ENCODE peak calls at places on chromosomes 16 and 17, in eight cellular contexts. D, P, H, Q, G, X, E and M are unnamed samples.

GRCh38 chr16:74275031-74275636 is 21.5 kb upstream of the PSMD7 start:
- DNase-seq in P (peak), Q (peak), X (no peak), G (no peak), H (no peak), D (no peak), E (no peak), M (no peak)

GRCh38 chr16:26987631-26988030 is 79.1 kb upstream of the C16orf82 start:
- DNase-seq in G (no peak), P (no peak), D (no peak), X (peak), E (no peak), H (peak), Q (no peak), M (no peak)

GRCh38 chr17:48045270-48046001 is 2.7 kb upstream of the NFE2L1 start:
- DNase-seq in P (peak), X (no peak), D (no peak), E (no peak), H (no peak), G (peak), Q (no peak), M (no peak)

GRCh38 chr17:81398170-81398854 is 3.1 kb downstream of the BAHCC1 start:
- DNase-seq in D (no peak), X (peak), E (no peak), P (peak), G (peak), H (peak), Q (peak), M (no peak)

GRCh38 chr17:55852734-55853133 is 101.9 kb downstream of the PCTP start:
- DNase-seq in H (no peak), D (no peak), X (no peak), P (peak), G (no peak), Q (no peak), E (no peak), M (no peak)

GRCh38 chr16:593807-594206 is 3.9 kb downstream of the RAB40C start:
- DNase-seq in G (no peak), H (no peak), X (no peak), E (no peak), P (no peak), Q (no peak), D (no peak), M (no peak)

GRCh38 chr16:35410438-35410837 is 1951.0 kb downstream of the TP53TG3F start:
- DNase-seq in Q (no peak), H (no peak), D (no peak), X (no peak), G (no peak), P (no peak), E (no peak), M (no peak)

GRCh38 chr17:17959520-17960361 is 12.5 kb downstream of the TOM1L2 start:
- DNase-seq in H (no peak), D (no peak), Q (peak), P (no peak), E (no peak), G (no peak), X (no peak), M (no peak)

GRCh38 chr17:74968361-74968780 is 4.2 kb downstream of the HID1 start:
- DNase-seq in X (peak), D (peak), Q (no peak), H (peak), G (no peak), E (no peak), P (no peak), M (no peak)

GRCh38 chr17:40303009-40303657 is 5.8 kb upstream of the RARA start:
- DNase-seq in P (peak), D (peak), E (no peak), Q (peak), G (no peak), H (peak), X (peak), M (peak)

GRCh38 chr17:7882629-7883028 is 6.0 kb upstream of the CHD3 start:
- DNase-seq in E (no peak), D (no peak), H (no peak), P (no peak), X (peak), G (no peak), Q (no peak), M (no peak)

GRCh38 chr16:29154676-29155121 is 169.8 kb downstream of the LAT start:
- DNase-seq in X (no peak), P (no peak), Q (no peak), E (no peak), G (peak), H (no peak), D (no peak), M (no peak)

GRCh38 chr16:85126731-85127662 is 14.7 kb upstream of the CIBAR2 start:
- DNase-seq in G (no peak), X (no peak), D (no peak), H (no peak), P (no peak), Q (no peak), E (no peak), M (peak)

GRCh38 chr17:44557653-44558285 is 485 bp downstream of the FZD2 start:
- DNase-seq in Q (peak), X (peak), H (peak), G (peak), P (peak), D (peak), E (no peak), M (peak)

GRCh38 chr16:48511071-48511540 is 98.9 kb downstream of the N4BP1 start:
- DNase-seq in E (no peak), P (no peak), X (peak), Q (no peak), D (no peak), G (no peak), H (no peak), M (no peak)

GRCh38 chr16:4293822-4294457 is 21.1 kb upstream of the TFAP4 start:
- DNase-seq in H (no peak), D (peak), X (no peak), E (no peak), Q (peak), P (no peak), G (peak), M (peak)

GRCh38 chr16:68357521-68357922 is 46.7 kb downstream of the PRMT7 start:
- DNase-seq in E (no peak), H (no peak), Q (no peak), D (no peak), G (no peak), X (no peak), P (no peak), M (no peak)

GRCh38 chr17:57404073-57404472 is 147.8 kb downstream of the MSI2 start:
- DNase-seq in D (no peak), P (peak), X (no peak), H (no peak), Q (peak), E (no peak), G (no peak), M (no peak)

GRCh38 chr16:543301-544164 is 16.0 kb downstream of the CAPN15 start:
- DNase-seq in P (no peak), G (no peak), X (no peak), E (no peak), Q (no peak), D (peak), H (no peak), M (no peak)

GRCh38 chr16:63689068-63689467 is 1432.8 kb downstream of the CDH11 start:
- DNase-seq in X (no peak), E (no peak), H (no peak), G (no peak), D (no peak), P (no peak), Q (no peak), M (no peak)

GRCh38 chr16:10728035-10728462 is 15.6 kb upstream of the NUBP1 start:
- DNase-seq in G (peak), H (peak), X (no peak), D (no peak), E (no peak), P (no peak), Q (no peak), M (no peak)

GRCh38 chr17:58786586-58787295 is 31.1 kb downstream of the PPM1E start:
- DNase-seq in E (no peak), Q (peak), P (no peak), G (peak), X (no peak), H (no peak), D (peak), M (no peak)

GRCh38 chr16:4246777-4247476 is 5.0 kb upstream of the SRL start:
- DNase-seq in X (no peak), P (no peak), G (no peak), Q (no peak), D (no peak), E (no peak), H (no peak), M (no peak)

GRCh38 chr16:85625485-85626117 is 12.5 kb downstream of the GSE1 start:
- DNase-seq in X (no peak), D (no peak), P (no peak), H (no peak), G (no peak), E (no peak), Q (no peak), M (no peak)

GRCh38 chr17:7844292-7845154 is 10.3 kb upstream of the TMEM88 start:
- DNase-seq in X (peak), E (no peak), D (peak), H (peak), P (peak), Q (peak), G (peak), M (peak)

GRCh38 chr16:16133943-16134604 is 89.2 kb downstream of the ABCC6 start:
- DNase-seq in Q (peak), G (no peak), H (no peak), D (no peak), E (no peak), X (no peak), P (no peak), M (no peak)

GRCh38 chr17:62869885-62870580 is 61.9 kb upstream of the MARCHF10 start:
- DNase-seq in X (no peak), D (no peak), G (no peak), Q (peak), P (no peak), E (peak), H (no peak), M (no peak)

DNA sequence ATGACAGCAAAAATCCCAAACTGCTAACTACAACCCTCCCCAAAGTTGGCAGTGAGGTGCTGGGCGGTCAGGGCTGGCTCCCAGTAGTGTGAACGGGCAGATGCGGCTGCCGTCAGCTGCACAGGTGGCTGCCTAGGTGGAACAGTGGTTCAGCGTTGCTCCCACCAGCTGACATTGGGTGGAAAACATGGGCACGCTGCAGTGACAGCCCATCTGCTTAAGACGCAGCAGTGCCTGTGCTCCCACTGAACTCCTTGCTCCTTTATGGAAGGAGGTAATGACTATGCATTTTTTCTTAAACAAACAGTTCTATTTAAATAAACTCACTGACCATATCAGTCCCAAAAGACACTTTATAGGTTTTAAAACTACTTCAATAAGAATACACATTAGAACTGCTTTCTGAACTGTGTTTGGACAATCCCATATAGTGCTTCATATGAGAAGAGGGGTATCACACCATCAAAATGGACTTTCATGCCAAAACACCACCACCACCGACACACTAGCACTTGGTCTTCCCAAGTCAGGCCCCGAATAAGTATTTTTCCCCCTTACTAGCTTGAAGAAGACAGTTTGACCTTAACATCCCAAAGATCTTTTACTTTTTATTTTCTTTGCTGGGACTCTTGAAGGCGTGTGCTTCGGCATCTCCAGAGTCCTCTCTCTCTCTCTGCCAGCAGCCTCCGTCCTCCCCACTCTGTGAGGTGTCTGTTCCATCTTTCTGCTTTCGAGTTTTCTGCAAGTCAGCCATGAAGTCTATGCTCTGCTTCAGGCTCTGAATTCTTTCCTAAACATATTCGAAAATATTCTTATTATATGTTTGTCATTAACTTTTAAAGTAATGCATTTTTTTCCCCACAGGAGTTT is 34.4 kb downstream of the BRD7 start:
- DNase-seq in G (no peak), Q (peak), P (no peak), H (no peak), E (no peak), X (no peak), D (no peak), M (no peak)
- TF ChIP-seq POLR2A in G (no peak), Q (no peak), P (no peak), H (no peak), E (no peak), X (no peak), D (no peak), M (no peak)

GRCh38 chr16:81518439-81518757 is 73.8 kb downstream of the CMIP start:
- DNase-seq in H (no peak), D (no peak), X (no peak), P (no peak), E (no peak), Q (no peak), G (no peak), M (no peak)

GRCh38 chr16:81521141-81521626 is 76.6 kb downstream of the CMIP start:
- DNase-seq in G (no peak), X (peak), H (peak), P (peak), E (no peak), Q (no peak), D (peak), M (no peak)

GRCh38 chr16:81520560-81521135 is 76.0 kb downstream of the CMIP start:
- DNase-seq in P (peak), X (no peak), H (no peak), G (no peak), E (no peak), D (no peak), Q (no peak), M (no peak)

GRCh38 chr16:81519298-81520150 is 74.9 kb downstream of the CMIP start:
- DNase-seq in G (no peak), X (no peak), P (peak), H (no peak), E (no peak), Q (no peak), D (no peak), M (no peak)

GRCh38 chr16:81520151-81520470 is 75.5 kb downstream of the CMIP start:
- DNase-seq in G (no peak), X (no peak), D (no peak), Q (no peak), H (no peak), E (no peak), P (peak), M (no peak)
- TF ChIP-seq POLR2A in G (no peak), X (no peak), D (no peak), Q (no peak), H (no peak), E (no peak), P (no peak), M (no peak)

GRCh38 chr16:1779741-1780676 is 2.4 kb downstream of the SPSB3 start:
- DNase-seq in P (no peak), Q (no peak), H (peak), D (no peak), X (no peak), G (peak), E (no peak), M (no peak)
- TF ChIP-seq POLR2A in P (no peak), Q (peak), H (no peak), D (no peak), X (no peak), G (peak), E (no peak), M (no peak)

DNA sequence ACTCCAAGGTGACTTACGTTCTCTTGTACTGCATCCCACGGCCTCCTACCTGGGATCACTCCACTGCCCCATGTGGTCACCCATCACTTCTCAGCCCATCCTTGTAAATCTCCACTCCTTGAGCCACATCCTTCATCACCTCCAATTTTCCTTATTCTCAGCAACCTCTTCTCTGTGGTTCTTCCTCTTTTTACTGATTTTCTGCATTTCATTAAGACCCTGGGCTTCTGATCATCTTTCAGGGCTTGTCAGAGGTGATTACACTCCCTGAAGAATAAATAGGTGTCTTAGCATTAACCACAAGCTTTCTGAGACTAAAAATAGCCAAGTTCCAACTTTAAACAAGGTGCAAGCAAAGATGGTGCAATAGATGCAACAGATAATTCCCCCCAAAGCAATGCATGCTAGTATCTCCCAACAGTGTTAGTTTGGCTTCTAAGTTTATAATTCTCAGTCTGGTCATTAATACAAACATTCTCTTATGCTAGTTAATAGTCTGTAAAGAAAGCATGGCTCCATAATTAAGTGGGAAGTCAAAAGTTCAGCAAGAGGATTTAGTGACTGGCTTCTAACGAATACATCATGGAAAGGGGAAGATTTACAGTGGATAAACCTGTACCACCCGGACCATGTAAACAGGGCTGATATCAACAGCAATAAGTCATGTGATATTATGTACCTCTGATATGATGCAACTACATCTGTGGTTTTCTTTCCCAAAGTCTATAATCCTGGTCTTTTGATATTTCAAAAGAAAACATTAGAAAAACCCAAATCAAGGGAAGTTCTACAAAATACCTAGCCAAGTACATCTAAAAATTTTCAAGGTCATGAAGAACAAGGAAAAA is 47.4 kb upstream of the FOXJ1 start:
- DNase-seq in Q (no peak), E (no peak), D (no peak), H (no peak), X (no peak), P (no peak), G (no peak), M (no peak)
- TF ChIP-seq POLR2A in Q (no peak), E (no peak), D (no peak), H (no peak), X (no peak), P (no peak), G (no peak), M (no peak)

DNA sequence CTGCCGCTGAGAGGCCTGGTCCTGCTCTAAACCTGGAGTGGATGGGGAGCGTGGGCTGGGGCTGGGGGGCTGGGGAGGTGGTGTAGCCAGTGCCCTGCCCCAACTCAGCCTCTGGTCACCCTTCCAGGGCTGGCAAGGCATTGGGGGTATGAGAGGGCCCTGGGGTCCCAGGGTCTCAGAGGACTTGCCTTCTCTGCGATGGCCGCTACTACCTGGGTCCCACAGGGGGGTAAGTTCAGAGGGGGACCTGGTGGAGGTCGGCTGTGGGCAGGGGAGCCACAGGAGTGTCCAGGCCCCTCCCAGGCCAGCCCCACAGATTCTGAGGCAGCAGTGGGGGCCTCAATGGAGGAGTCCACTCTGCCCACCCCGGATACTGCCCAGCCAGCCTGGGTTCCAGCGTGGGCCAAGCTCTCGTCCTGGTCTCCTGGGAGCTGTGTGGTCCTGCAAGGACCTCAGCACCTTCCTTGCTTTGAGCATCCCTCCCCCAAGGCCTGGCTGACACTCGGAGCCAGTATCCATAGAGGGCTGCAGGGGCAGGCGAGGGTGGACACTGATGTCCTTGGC is 20.5 kb downstream of the JPH3 start:
- DNase-seq in Q (no peak), E (no peak), X (no peak), H (no peak), G (no peak), D (no peak), P (no peak), M (no peak)
- TF ChIP-seq POLR2A in Q (no peak), E (no peak), X (no peak), H (no peak), G (no peak), D (no peak), P (no peak), M (no peak)